ENCODE peak calls at places on chromosomes 4 and X, in ten cellular contexts. One of them, this sample, is unnamed.

GRCh38 chr4:8534129-8534528 is 46.1 kb upstream of the GPR78 start:
- DNase-seq in T-helper 1 cell: no peak
- DNase-seq in hypothalamus: no peak
- DNase-seq in T-helper 9 cell: no peak
- DNase-seq in Ammon's horn: no peak
- DNase-seq in NCI-H2171 treated with DMSO at 0.1 percent for 48 hours: no peak
- DNase-seq in Panc1: no peak
- DNase-seq in bronchial epithelial cell: peak
- DNase-seq in effector memory CD8-positive, alpha-beta T cell: no peak
- DNase-seq in fibroblast of lung: peak
- DNase-seq in this sample: no peak

GRCh38 chr4:7073526-7074390 is 5.9 kb upstream of the GRPEL1 start:
- DNase-seq in T-helper 1 cell: no peak
- DNase-seq in hypothalamus: no peak
- DNase-seq in T-helper 9 cell: no peak
- DNase-seq in Ammon's horn: peak
- DNase-seq in NCI-H2171 treated with DMSO at 0.1 percent for 48 hours: peak
- DNase-seq in Panc1: peak
- DNase-seq in bronchial epithelial cell: peak
- DNase-seq in effector memory CD8-positive, alpha-beta T cell: no peak
- DNase-seq in fibroblast of lung: peak
- DNase-seq in this sample: no peak

GRCh38 chrX:72269671-72270251 is 7.3 kb downstream of the RPS4X start:
- DNase-seq in T-helper 1 cell: no peak
- DNase-seq in hypothalamus: no peak
- DNase-seq in T-helper 9 cell: no peak
- DNase-seq in Ammon's horn: no peak
- DNase-seq in NCI-H2171 treated with DMSO at 0.1 percent for 48 hours: no peak
- DNase-seq in Panc1: no peak
- DNase-seq in bronchial epithelial cell: peak
- DNase-seq in effector memory CD8-positive, alpha-beta T cell: no peak
- DNase-seq in fibroblast of lung: peak
- DNase-seq in this sample: no peak

GRCh38 chr4:8682725-8683124 is 90.2 kb downstream of the CPZ start:
- DNase-seq in T-helper 1 cell: no peak
- DNase-seq in hypothalamus: no peak
- DNase-seq in T-helper 9 cell: no peak
- DNase-seq in Ammon's horn: no peak
- DNase-seq in NCI-H2171 treated with DMSO at 0.1 percent for 48 hours: no peak
- DNase-seq in Panc1: no peak
- DNase-seq in bronchial epithelial cell: no peak
- DNase-seq in effector memory CD8-positive, alpha-beta T cell: no peak
- DNase-seq in fibroblast of lung: no peak
- DNase-seq in this sample: no peak

GRCh38 chr4:163544407-163545038 is 50.0 kb downstream of the TMA16 start:
- DNase-seq in T-helper 1 cell: peak
- DNase-seq in hypothalamus: peak
- DNase-seq in T-helper 9 cell: peak
- DNase-seq in Ammon's horn: peak
- DNase-seq in NCI-H2171 treated with DMSO at 0.1 percent for 48 hours: peak
- DNase-seq in Panc1: no peak
- DNase-seq in bronchial epithelial cell: peak
- DNase-seq in effector memory CD8-positive, alpha-beta T cell: peak
- DNase-seq in fibroblast of lung: peak
- DNase-seq in this sample: no peak

GRCh38 chr4:186190456-186191265 is 706 bp upstream of the CYP4V2 start:
- DNase-seq in T-helper 1 cell: peak
- DNase-seq in hypothalamus: no peak
- DNase-seq in T-helper 9 cell: peak
- DNase-seq in Ammon's horn: peak
- DNase-seq in NCI-H2171 treated with DMSO at 0.1 percent for 48 hours: peak
- DNase-seq in Panc1: no peak
- DNase-seq in bronchial epithelial cell: peak
- DNase-seq in effector memory CD8-positive, alpha-beta T cell: peak
- DNase-seq in fibroblast of lung: peak
- DNase-seq in this sample: peak

GRCh38 chr4:71294301-71294700 is 44.5 kb upstream of the SLC4A4 start:
- DNase-seq in T-helper 1 cell: no peak
- DNase-seq in hypothalamus: no peak
- DNase-seq in T-helper 9 cell: no peak
- DNase-seq in Ammon's horn: no peak
- DNase-seq in NCI-H2171 treated with DMSO at 0.1 percent for 48 hours: no peak
- DNase-seq in Panc1: no peak
- DNase-seq in bronchial epithelial cell: peak
- DNase-seq in effector memory CD8-positive, alpha-beta T cell: no peak
- DNase-seq in fibroblast of lung: peak
- DNase-seq in this sample: no peak

GRCh38 chr4:116015062-116015461 is 901.6 kb upstream of the NDST4 start:
- DNase-seq in T-helper 1 cell: no peak
- DNase-seq in hypothalamus: no peak
- DNase-seq in T-helper 9 cell: no peak
- DNase-seq in Ammon's horn: no peak
- DNase-seq in NCI-H2171 treated with DMSO at 0.1 percent for 48 hours: no peak
- DNase-seq in Panc1: no peak
- DNase-seq in bronchial epithelial cell: no peak
- DNase-seq in effector memory CD8-positive, alpha-beta T cell: no peak
- DNase-seq in fibroblast of lung: no peak
- DNase-seq in this sample: no peak

GRCh38 chr4:1378559-1379231 is 27.5 kb downstream of the NKX1-1 start:
- DNase-seq in T-helper 1 cell: peak
- DNase-seq in hypothalamus: no peak
- DNase-seq in T-helper 9 cell: no peak
- DNase-seq in Ammon's horn: no peak
- DNase-seq in NCI-H2171 treated with DMSO at 0.1 percent for 48 hours: no peak
- DNase-seq in Panc1: no peak
- DNase-seq in bronchial epithelial cell: no peak
- DNase-seq in effector memory CD8-positive, alpha-beta T cell: no peak
- DNase-seq in fibroblast of lung: no peak
- DNase-seq in this sample: no peak

GRCh38 chr4:56976878-56977320 is 507 bp downstream of the NOA1 start:
- DNase-seq in T-helper 1 cell: peak
- DNase-seq in hypothalamus: peak
- DNase-seq in T-helper 9 cell: peak
- DNase-seq in Ammon's horn: no peak
- DNase-seq in NCI-H2171 treated with DMSO at 0.1 percent for 48 hours: peak
- DNase-seq in Panc1: no peak
- DNase-seq in bronchial epithelial cell: peak
- DNase-seq in effector memory CD8-positive, alpha-beta T cell: peak
- DNase-seq in fibroblast of lung: no peak
- DNase-seq in this sample: peak